ENCODE peak calls at places on chromosomes 12 and 14, in five cellular contexts. D is A549, M is GM13977, F is neural crest cell, W is HFFc6. Y is an unnamed sample.

GRCh38 chr12:97276198-97276580 is 186.4 kb upstream of the RMST start:
- DNase-seq in D (no peak), M (no peak), F (peak; percentile 23), W (no peak), Y (no peak)

GRCh38 chr12:58359084-58359483 is 417.7 kb downstream of the ATP23 start:
- DNase-seq in D (no peak), M (no peak), F (no peak), W (no peak), Y (no peak)

GRCh38 chr12:70609739-70610491 is 27.3 kb downstream of the PTPRB start:
- DNase-seq in D (peak; percentile 21), M (peak; percentile 43), F (peak; percentile 27), W (no peak), Y (no peak)

GRCh38 chr12:3743803-3744202 is 9.1 kb downstream of the CRACR2A start:
- DNase-seq in D (no peak), M (peak; percentile 48), F (no peak), W (no peak), Y (peak; percentile 37)

GRCh38 chr14:69695664-69696527 is 71.0 kb upstream of the SRSF5 start:
- DNase-seq in D (no peak), M (no peak), F (no peak), W (peak; percentile 9), Y (no peak)

GRCh38 chr14:65478596-65478995 is 66.1 kb downstream of the FUT8 start:
- DNase-seq in D (no peak), M (no peak), F (no peak), W (peak; percentile 48), Y (no peak)

GRCh38 chr12:69619050-69619449 is 8.3 kb upstream of the LRRC10 start:
- DNase-seq in D (no peak), M (no peak), F (no peak), W (no peak), Y (no peak)

GRCh38 chr12:50928392-50928791 is 24.0 kb upstream of the HIGD1C start:
- DNase-seq in D (no peak), M (no peak), F (no peak), W (no peak), Y (no peak)

GRCh38 chr12:115464008-115464672 is 780.2 kb upstream of the TBX3 start:
- DNase-seq in D (no peak), M (no peak), F (no peak), W (no peak), Y (no peak)

GRCh38 chr12:52141306-52141705 is 50.5 kb downstream of the KRT80 start:
- DNase-seq in D (no peak), M (no peak), F (no peak), W (no peak), Y (no peak)
- TF ChIP-seq CTCF in D (no peak), M (no peak), F (no peak), W (peak; percentile 38), Y (no peak)

DNA sequence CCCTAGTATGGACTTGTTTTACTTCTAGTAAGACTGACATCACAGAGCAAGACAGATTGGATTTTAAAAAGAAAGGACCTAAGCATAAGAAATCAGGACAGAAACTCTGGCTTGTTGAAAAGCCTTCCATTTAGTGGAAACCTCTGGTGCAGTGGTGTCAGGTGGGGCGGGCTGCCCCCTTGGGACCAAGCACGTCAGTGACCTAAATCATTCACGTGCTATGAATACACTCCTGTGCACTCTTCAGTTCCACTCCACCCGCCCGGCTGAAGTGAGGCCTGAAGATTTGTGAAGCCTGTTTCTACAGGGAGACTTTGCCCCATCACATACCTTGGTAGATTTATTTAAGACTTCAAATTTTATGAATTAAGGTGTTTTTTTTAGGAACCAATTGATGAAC is 58.2 kb upstream of the STRN3 start:
- DNase-seq in D (no peak), M (peak; percentile 50), F (no peak), W (no peak), Y (peak; percentile 49)
- TF ChIP-seq CTCF in D (no peak), M (peak; percentile 10), F (no peak), W (no peak), Y (no peak)

DNA sequence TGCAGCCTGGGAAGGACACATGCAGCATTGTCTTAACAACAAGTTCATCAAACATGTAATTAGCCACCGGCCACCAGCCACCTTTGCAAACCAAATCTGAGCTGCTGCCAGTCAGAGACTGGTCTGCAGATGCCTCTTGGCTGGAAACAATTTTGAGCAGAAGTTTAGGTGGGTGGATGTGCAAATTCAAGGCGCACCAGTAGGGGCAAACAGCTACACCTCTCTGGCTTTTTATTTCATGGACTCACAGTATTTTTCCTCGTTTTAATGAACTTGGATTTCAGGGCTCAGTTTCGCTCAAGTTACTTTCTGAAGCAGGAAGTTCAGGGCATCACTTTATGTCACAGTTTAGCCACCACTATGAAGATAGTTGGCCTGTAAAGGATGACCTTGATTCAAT is 94.3 kb downstream of the OTX2 start:
- DNase-seq in D (no peak), M (no peak), F (no peak), W (no peak), Y (no peak)
- TF ChIP-seq CTCF in D (no peak), M (no peak), F (no peak), W (no peak), Y (no peak)

GRCh38 chr12:25254271-25254880 is 3.6 kb upstream of the KRAS start:
- DNase-seq in D (no peak), M (no peak), F (no peak), W (peak; percentile 53), Y (no peak)
- TF ChIP-seq CTCF in D (no peak), M (no peak), F (no peak), W (no peak), Y (no peak)

DNA sequence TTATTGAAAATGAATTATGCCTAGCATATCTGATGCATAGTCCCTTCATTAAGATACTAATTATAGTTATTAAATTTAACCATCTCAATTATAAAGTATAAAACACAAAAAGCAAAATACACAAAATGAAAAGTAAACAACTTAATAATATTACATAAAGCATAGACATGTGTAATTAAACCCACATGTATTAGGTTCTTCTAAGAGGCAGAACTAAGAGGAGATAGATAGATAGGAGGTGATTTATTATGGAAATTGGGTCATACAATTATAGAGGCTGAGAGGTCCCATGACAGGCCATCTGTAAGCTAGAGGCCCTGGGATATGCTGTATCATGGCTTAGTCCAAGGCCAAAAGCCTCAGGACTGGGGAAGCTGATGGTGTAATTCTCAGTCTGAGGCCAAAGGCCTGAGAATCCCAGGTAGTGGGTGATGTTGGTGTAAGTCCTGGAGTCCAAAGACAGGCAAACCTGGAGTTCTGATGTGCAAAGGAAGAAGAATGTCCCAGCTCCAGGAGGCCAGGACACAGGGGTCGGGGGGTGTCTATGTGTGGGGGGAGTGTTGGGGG is 953.3 kb downstream of the TRHDE start:
- DNase-seq in D (no peak), M (no peak), F (no peak), W (no peak), Y (no peak)
- TF ChIP-seq CTCF in D (no peak), M (no peak), F (no peak), W (no peak), Y (no peak)

GRCh38 chr14:102544034-102544744 is 34.6 kb upstream of the ANKRD9 start:
- DNase-seq in D (no peak), M (no peak), F (no peak), W (no peak), Y (no peak)

GRCh38 chr14:102541771-102542170 is 32.2 kb upstream of the ANKRD9 start:
- DNase-seq in D (no peak), M (no peak), F (no peak), W (no peak), Y (no peak)

GRCh38 chr14:102544745-102545460 is 35.3 kb upstream of the ANKRD9 start:
- DNase-seq in D (no peak), M (peak; percentile 54), F (no peak), W (no peak), Y (peak; percentile 58)

GRCh38 chr14:102547067-102547466 is 37.5 kb upstream of the ANKRD9 start:
- DNase-seq in D (no peak), M (no peak), F (no peak), W (no peak), Y (no peak)

DNA sequence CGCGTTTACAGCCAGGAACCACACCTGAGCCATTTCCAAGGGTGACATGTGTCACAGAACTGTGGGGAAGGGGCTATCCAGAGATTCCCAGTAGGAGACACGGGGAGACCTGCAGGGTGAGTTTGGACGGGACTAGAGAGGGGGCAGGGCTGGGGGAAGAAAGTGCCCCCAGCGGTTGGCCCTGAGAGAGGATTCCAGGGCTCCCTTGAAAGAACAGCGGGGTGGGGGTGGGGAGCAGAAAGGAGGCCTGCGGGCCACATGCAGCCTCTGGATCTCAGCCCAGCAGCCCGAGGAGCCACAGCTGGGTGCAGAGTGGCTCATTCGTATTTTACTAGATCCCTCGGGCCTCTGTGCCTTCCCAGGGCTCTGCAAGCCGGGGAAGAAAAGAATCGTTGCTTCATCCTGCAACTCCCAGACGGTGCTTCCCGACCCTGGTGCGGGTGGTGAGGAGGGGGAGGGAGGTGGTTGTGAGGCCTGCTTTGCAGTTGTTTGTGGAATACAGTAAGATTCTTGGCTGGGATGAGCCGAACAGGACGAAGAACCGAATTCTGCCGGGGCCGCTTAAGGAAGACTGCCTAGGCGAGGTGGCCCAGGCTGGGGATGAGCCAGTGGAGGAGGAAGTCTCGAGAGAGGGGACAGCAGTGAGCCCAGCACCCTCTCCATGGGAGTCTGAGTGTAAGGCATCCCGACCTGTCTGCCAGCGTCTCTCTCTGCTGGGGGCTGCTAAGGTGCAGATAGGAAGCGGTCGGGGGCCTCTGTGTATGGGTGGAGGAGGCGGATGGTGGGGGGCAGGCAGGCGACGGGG is 36.1 kb upstream of the ANKRD9 start:
- DNase-seq in D (no peak), M (no peak), F (no peak), W (no peak), Y (no peak)
- TF ChIP-seq CTCF in D (no peak), M (no peak), F (no peak), W (no peak), Y (no peak)